ENCODE peak calls at places on chromosomes 11 and 22, in four cellular contexts. X is activated T-cell treated with anti-CD3 and anti-CD28 coated beads, Interleukin-2, amount 50 U/mL, for 72 hours; R is HTR-8/SVneo; M is tibial artery. C is an unnamed sample.

GRCh38 chr22:37204045-37204655 is 8.1 kb downstream of the SSTR3 start:
- DNase-seq in X (no peak), R (no peak), M (peak), C (no peak)

GRCh38 chr11:63492441-63492840 is 1.5 kb upstream of the PLAAT5 start:
- DNase-seq in X (no peak), R (no peak), M (no peak), C (no peak)

GRCh38 chr11:27392715-27393114 is 29.7 kb upstream of the CCDC34 start:
- DNase-seq in X (no peak), R (no peak), M (no peak), C (no peak)

GRCh38 chr22:29184886-29185575 is 20.7 kb upstream of the EMID1 start:
- DNase-seq in X (no peak), R (no peak), M (no peak), C (no peak)

GRCh38 chr22:43066134-43066533 is 23.1 kb downstream of the TTLL1 start:
- DNase-seq in X (no peak), R (no peak), M (no peak), C (no peak)

GRCh38 chr11:79258606-79259005 is 182.2 kb downstream of the TENM4 start:
- DNase-seq in X (no peak), R (no peak), M (no peak), C (no peak)

GRCh38 chr11:60989108-60989650 is 17.7 kb downstream of the CD6 start:
- DNase-seq in X (no peak), R (no peak), M (no peak), C (no peak)

GRCh38 chr22:40441761-40442364 is 71.5 kb downstream of the SGSM3 start:
- DNase-seq in X (no peak), R (no peak), M (no peak), C (no peak)

GRCh38 chr22:18035740-18036139 is 11.4 kb upstream of the MICAL3 start:
- DNase-seq in X (no peak), R (no peak), M (no peak), C (no peak)

GRCh38 chr22:29156507-29156906 is 49.2 kb upstream of the EMID1 start:
- DNase-seq in X (no peak), R (peak), M (no peak), C (no peak)

GRCh38 chr11:27040302-27041115 is at the start of gene BBOX1:
- DNase-seq in X (no peak), R (no peak), M (no peak), C (peak)

GRCh38 chr22:32660292-32660691 is 141.2 kb upstream of the TIMP3 start:
- DNase-seq in X (peak), R (peak), M (peak), C (peak)

GRCh38 chr11:103488579-103488978 is 379.4 kb downstream of the DYNC2H1 start:
- DNase-seq in X (no peak), R (no peak), M (no peak), C (no peak)

GRCh38 chr11:82315093-82315492 is 418.6 kb downstream of the FAM181B start:
- DNase-seq in X (no peak), R (no peak), M (no peak), C (peak)

GRCh38 chr22:38657248-38657909 is 941 bp downstream of the CBY1 start:
- DNase-seq in X (peak), R (peak), M (no peak), C (no peak)

GRCh38 chr11:35682230-35683195 is 19.9 kb downstream of the TRIM44 start:
- DNase-seq in X (no peak), R (no peak), M (no peak), C (no peak)

GRCh38 chr22:28604961-28605360 is 74.7 kb downstream of the TTC28 start:
- DNase-seq in X (no peak), R (no peak), M (no peak), C (no peak)

GRCh38 chr11:78339483-78339882 is 78.1 kb downstream of the GAB2 start:
- DNase-seq in X (no peak), R (no peak), M (no peak), C (no peak)

GRCh38 chr11:77207019-77207485 is 79.0 kb downstream of the MYO7A start:
- DNase-seq in X (no peak), R (no peak), M (no peak), C (peak)

GRCh38 chr11:21556936-21557335 is 635.9 kb upstream of the ANO5 start:
- DNase-seq in X (no peak), R (no peak), M (no peak), C (no peak)

GRCh38 chr11:134592391-134592990 is 180.4 kb upstream of the B3GAT1 start:
- DNase-seq in X (peak), R (no peak), M (no peak), C (no peak)

GRCh38 chr11:13287026-13287425 is 9.4 kb downstream of the BMAL1 start:
- DNase-seq in X (peak), R (no peak), M (no peak), C (no peak)

GRCh38 chr11:33551051-33551450 is 149.6 kb downstream of the C11orf91 start:
- DNase-seq in X (no peak), R (no peak), M (no peak), C (no peak)

GRCh38 chr11:79691445-79691844 is 250.6 kb upstream of the TENM4 start:
- DNase-seq in X (no peak), R (no peak), M (no peak), C (no peak)

C was measured in aorta.